ENCODE peak calls at places on chromosomes 13 and 19, in seven cellular contexts. K is body of pancreas; Z is GM23248; A is CD8-positive, alpha-beta T cell; N is heart left ventricle; X is naive thymus-derived CD4-positive, alpha-beta T cell; H is heart right ventricle. Y is an unnamed sample.

GRCh38 chr13:45325806-45326205 is 15.2 kb downstream of the TPT1 start:
- DNase-seq in K (peak; percentile 54), Z (peak; percentile 94), A (no peak), N (peak; percentile 85), X (no peak), H (peak; percentile 84), Y (no peak)

GRCh38 chr13:51349016-51349415 is 9.5 kb downstream of the SERPINE3 start:
- DNase-seq in K (no peak), Z (no peak), A (no peak), N (no peak), X (no peak), H (no peak), Y (no peak)

GRCh38 chr13:41463823-41464602 is 6.7 kb downstream of the RGCC start:
- DNase-seq in K (no peak), Z (no peak), A (no peak), N (no peak), X (no peak), H (no peak), Y (peak; percentile 50)

GRCh38 chr19:48417436-48417835 is 24.0 kb downstream of the GRIN2D start:
- DNase-seq in K (no peak), Z (no peak), A (no peak), N (peak; percentile 61), X (no peak), H (no peak), Y (no peak)

GRCh38 chr19:42193294-42193693 is 24.2 kb downstream of the DEDD2 start:
- DNase-seq in K (no peak), Z (no peak), A (no peak), N (no peak), X (no peak), H (no peak), Y (no peak)

GRCh38 chr19:30590596-30591229 is 218.5 kb downstream of the ZNF536 start:
- DNase-seq in K (no peak), Z (no peak), A (no peak), N (no peak), X (no peak), H (no peak), Y (no peak)

GRCh38 chr13:99895428-99895998 is 76.1 kb downstream of the ZIC5 start:
- DNase-seq in K (no peak), Z (peak; percentile 9), A (peak; percentile 52), N (no peak), X (no peak), H (no peak), Y (peak; percentile 19)

GRCh38 chr13:44759723-44760360 is 183.7 kb upstream of the TSC22D1 start:
- DNase-seq in K (peak; percentile 83), Z (no peak), A (no peak), N (no peak), X (no peak), H (peak; percentile 10), Y (no peak)

GRCh38 chr19:32902448-32902847 is 32.9 kb upstream of the SLC7A9 start:
- DNase-seq in K (no peak), Z (no peak), A (no peak), N (no peak), X (no peak), H (no peak), Y (no peak)

GRCh38 chr13:35838356-35838755 is 292.8 kb downstream of the DCLK1 start:
- DNase-seq in K (no peak), Z (peak; percentile 82), A (no peak), N (no peak), X (no peak), H (no peak), Y (no peak)

GRCh38 chr13:31437975-31438374 is 238.2 kb downstream of the B3GLCT start:
- DNase-seq in K (no peak), Z (peak; percentile 51), A (no peak), N (no peak), X (no peak), H (no peak), Y (no peak)

GRCh38 chr13:20391597-20392452 is 133.8 kb downstream of the CRYL1 start:
- DNase-seq in K (no peak), Z (no peak), A (no peak), N (no peak), X (no peak), H (no peak), Y (no peak)

GRCh38 chr13:23969672-23970071 is 72.4 kb upstream of the C1QTNF9B start:
- DNase-seq in K (no peak), Z (peak; percentile 30), A (no peak), N (no peak), X (no peak), H (no peak), Y (no peak)

GRCh38 chr13:31807090-31807541 is 67.8 kb downstream of the RXFP2 start:
- DNase-seq in K (no peak), Z (peak; percentile 85), A (no peak), N (no peak), X (no peak), H (no peak), Y (peak; percentile 77)

DNA sequence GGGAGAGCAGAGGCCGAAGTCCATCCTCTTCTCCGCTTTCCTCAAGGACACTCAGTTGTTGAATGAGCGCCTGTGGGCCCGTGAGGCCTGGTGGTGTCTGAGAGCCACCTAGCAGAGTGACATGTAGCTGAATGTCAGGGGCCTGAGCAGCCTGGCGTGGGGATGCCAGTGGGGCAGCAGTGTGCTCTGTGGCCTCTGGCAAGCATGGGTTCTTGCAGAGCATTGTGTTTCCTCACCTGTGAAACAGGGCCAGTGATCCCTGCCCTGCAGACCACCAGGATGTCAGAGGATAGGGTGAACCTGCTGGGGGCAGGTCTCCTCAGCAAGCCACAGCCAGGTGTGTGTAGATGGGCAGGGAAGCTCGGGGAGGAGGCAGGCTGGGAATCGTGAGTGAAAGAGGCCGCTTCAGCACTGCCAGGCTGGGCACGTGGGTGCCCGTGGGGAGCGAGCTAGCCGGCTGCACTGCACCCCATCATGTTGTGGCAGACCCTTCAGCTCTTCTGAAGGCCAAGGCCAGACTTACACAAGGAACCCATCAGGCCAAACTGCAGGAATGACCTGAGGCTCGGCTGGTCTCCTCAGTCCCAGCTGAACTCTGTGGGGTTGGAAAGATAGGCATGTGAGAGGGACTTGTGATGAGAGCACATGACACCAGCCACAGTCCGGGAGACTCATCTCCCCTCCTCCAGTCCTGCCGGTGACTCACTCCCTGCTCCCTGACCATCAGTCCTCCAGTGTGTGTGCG is 5.0 kb downstream of the PPP1R37 start:
- DNase-seq in K (no peak), Z (peak; percentile 97), A (no peak), N (no peak), X (no peak), H (peak; percentile 50), Y (no peak)
- H3K4me1 ChIP-seq in K (peaks cover 94% of the 10 kb centered on the region), Z (peaks cover 19% of the 10 kb centered on the region), A (peaks cover 55% of the 10 kb centered on the region), N (peaks cover 79% of the 10 kb centered on the region), X (peaks cover 44% of the 10 kb centered on the region), H (peaks cover 92% of the 10 kb centered on the region), Y (peaks cover 51% of the 10 kb centered on the region)

GRCh38 chr19:11673608-11674041 is 65.1 kb downstream of the ZNF823 start:
- DNase-seq in K (peak; percentile 74), Z (peak; percentile 90), A (no peak), N (peak; percentile 77), X (no peak), H (peak; percentile 83), Y (no peak)
- H3K9me3 ChIP-seq in K (no peaks in the 10 kb centered on the region), Z (no peaks in the 10 kb centered on the region), A (no peaks in the 10 kb centered on the region), N (no peaks in the 10 kb centered on the region), X (no peaks in the 10 kb centered on the region), H (peaks cover 7% of the 10 kb centered on the region), Y (no peaks in the 10 kb centered on the region)

GRCh38 chr13:97502691-97503090 is 68.7 kb downstream of the RAP2A start:
- DNase-seq in K (no peak), Z (no peak), A (no peak), N (no peak), X (no peak), H (no peak), Y (no peak)
- H3K4me1 ChIP-seq in K (peaks cover 10% of the 10 kb centered on the region), Z (no peaks in the 10 kb centered on the region), A (no peaks in the 10 kb centered on the region), N (peaks cover 10% of the 10 kb centered on the region), X (no peaks in the 10 kb centered on the region), H (peaks cover 14% of the 10 kb centered on the region), Y (no peaks in the 10 kb centered on the region)

DNA sequence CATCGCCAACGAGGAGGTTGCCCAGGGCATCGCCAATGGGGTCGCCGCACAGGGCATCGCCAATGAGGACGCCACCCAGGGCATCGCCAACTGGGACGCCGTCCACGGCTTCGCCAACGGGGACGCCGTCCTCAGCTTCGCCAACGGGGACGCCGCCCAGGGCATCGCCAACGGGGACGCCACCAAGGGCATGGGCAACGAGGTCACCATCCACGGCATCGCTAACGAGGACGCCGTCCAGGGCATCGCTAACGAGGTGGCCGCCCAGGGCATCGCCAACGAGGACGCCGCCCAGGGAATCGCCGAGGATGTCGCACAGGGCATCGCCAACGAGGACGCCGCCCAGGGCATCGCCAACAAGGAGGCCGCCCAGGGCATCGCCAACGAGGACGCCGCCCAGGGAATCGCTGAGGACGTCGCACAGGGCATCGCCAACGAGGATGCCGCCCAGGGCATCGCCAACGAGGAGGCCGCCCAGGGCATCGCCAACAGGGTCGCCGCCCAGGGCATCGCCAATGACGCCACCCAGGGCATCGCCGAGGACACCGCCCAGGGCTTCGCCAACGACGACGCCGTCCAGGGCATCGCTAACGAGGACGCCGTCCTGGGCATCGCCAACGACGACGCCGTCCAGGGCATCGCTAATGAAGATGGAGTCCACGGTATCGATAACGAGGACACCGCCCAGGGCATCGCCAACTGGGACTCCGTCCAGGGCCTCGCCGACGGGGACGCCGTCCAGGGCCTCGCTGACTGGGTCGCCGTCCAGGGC is 945.7 kb downstream of the TUBA3C start:
- DNase-seq in K (no peak), Z (no peak), A (no peak), N (no peak), X (no peak), H (no peak), Y (no peak)
- H3K9me3 ChIP-seq in K (no peaks in the 10 kb centered on the region), Z (no peaks in the 10 kb centered on the region), A (no peaks in the 10 kb centered on the region), N (no peaks in the 10 kb centered on the region), X (no peaks in the 10 kb centered on the region), H (peaks cover 63% of the 10 kb centered on the region), Y (no peaks in the 10 kb centered on the region)

DNA sequence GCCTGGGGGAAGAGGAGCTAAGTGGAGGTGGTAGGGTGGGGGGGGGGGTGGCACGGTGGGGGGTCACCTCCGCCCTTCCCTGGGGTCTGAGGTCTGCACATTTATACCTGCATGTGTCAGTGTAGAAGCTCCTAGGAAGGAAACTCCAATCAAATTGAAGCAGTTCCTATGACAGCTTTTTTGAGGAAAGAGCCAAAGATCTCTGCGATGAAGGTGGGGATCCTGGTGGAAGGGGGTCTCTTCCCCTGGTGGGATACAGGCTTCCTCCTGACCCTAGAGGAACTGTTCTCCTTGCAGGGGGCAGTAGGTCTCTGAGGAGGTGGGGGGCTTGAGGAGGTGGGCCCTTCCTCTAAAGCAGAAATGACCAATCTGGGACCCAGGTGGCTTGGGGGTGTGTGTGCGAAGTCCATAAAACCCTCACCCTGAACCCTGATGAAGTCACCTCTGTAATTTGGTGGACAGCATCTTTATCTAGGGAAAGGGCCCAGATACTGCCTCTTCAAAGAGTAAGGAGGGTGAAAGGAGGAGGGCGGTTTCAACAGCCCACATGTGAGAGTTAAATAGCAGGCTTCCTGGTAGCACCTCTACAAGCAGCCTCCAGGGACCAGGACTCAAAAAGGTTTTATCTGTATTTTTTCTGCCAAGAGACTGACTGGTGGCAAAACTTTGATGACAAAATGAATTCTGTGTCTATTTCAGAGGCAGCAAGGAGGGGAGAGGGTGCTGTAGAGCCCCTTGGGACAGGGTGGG is 12.9 kb downstream of the RANBP3 start:
- DNase-seq in K (no peak), Z (no peak), A (no peak), N (no peak), X (peak; percentile 33), H (no peak), Y (no peak)
- H3K4me1 ChIP-seq in K (peaks cover 96% of the 10 kb centered on the region), Z (peaks cover 42% of the 10 kb centered on the region), A (peaks cover 98% of the 10 kb centered on the region), N (peaks cover 98% of the 10 kb centered on the region), X (peaks cover 80% of the 10 kb centered on the region), H (peaks cover 98% of the 10 kb centered on the region), Y (peaks cover 97% of the 10 kb centered on the region)

GRCh38 chr19:50046649-50047503 is 21.1 kb downstream of the ZNF473 start:
- DNase-seq in K (peak; percentile 63), Z (peak; percentile 71), A (peak; percentile 63), N (peak; percentile 45), X (no peak), H (peak; percentile 46), Y (peak; percentile 57)
- H3K9me3 ChIP-seq in K (peaks cover 38% of the 10 kb centered on the region), Z (no peaks in the 10 kb centered on the region), A (peaks cover 17% of the 10 kb centered on the region), N (peaks cover 32% of the 10 kb centered on the region), X (peaks cover 23% of the 10 kb centered on the region), H (peaks cover 56% of the 10 kb centered on the region), Y (peaks cover 3% of the 10 kb centered on the region)